ENCODE peak calls at places on chromosomes 12 and 14, in seven cellular contexts. O is CD4-positive, alpha-beta T cell; S is IMR-90; Y is kidney; K is WERI-Rb-1; L is GM23338; B is AG04450. U is an unnamed sample.

GRCh38 chr14:97287956-97288355 is 490.8 kb downstream of the VRK1 start:
- DNase-seq in O (no peak), S (no peak), Y (no peak), K (no peak), L (no peak), B (no peak), U (no peak)

GRCh38 chr14:54329082-54329695 is 67.6 kb upstream of the CDKN3 start:
- DNase-seq in O (no peak), S (peak; percentile 61), Y (no peak), K (peak; percentile 32), L (peak; percentile 92), B (no peak), U (no peak)

GRCh38 chr12:45852508-45852907 is 123.0 kb downstream of the ARID2 start:
- DNase-seq in O (no peak), S (no peak), Y (no peak), K (no peak), L (no peak), B (no peak), U (no peak)

GRCh38 chr14:21988413-21988812 is 314.8 kb upstream of the OR4E1 start:
- DNase-seq in O (no peak), S (no peak), Y (no peak), K (no peak), L (no peak), B (no peak), U (no peak)

GRCh38 chr14:27175489-27175888 is 577.7 kb upstream of the NOVA1 start:
- DNase-seq in O (no peak), S (no peak), Y (no peak), K (no peak), L (no peak), B (no peak), U (no peak)

GRCh38 chr14:39491134-39491541 is 58.9 kb upstream of the FBXO33 start:
- DNase-seq in O (no peak), S (peak; percentile 52), Y (no peak), K (no peak), L (peak; percentile 75), B (no peak), U (no peak)

GRCh38 chr12:94615284-94616216 is 34.8 kb downstream of the TMCC3 start:
- DNase-seq in O (no peak), S (peak; percentile 45), Y (no peak), K (no peak), L (no peak), B (peak; percentile 6), U (peak; percentile 10)

GRCh38 chr14:42214981-42215491 is 608.4 kb downstream of the LRFN5 start:
- DNase-seq in O (no peak), S (peak; percentile 86), Y (no peak), K (no peak), L (no peak), B (peak; percentile 20), U (no peak)

GRCh38 chr14:83071888-83072501 is 1538.3 kb upstream of the SEL1L start:
- DNase-seq in O (no peak), S (peak; percentile 19), Y (no peak), K (no peak), L (peak; percentile 73), B (no peak), U (no peak)

GRCh38 chr14:31787377-31787776 is 226.2 kb downstream of the NUBPL start:
- DNase-seq in O (no peak), S (peak; percentile 11), Y (no peak), K (no peak), L (no peak), B (no peak), U (no peak)

GRCh38 chr14:32013083-32013482 is 64.0 kb upstream of the ARHGAP5 start:
- DNase-seq in O (no peak), S (no peak), Y (no peak), K (peak; percentile 24), L (peak; percentile 75), B (no peak), U (no peak)

GRCh38 chr12:89880695-89881350 is 172.2 kb upstream of the ATP2B1 start:
- DNase-seq in O (peak; percentile 29), S (no peak), Y (no peak), K (no peak), L (no peak), B (no peak), U (no peak)

GRCh38 chr14:100790785-100791667 is 34.9 kb upstream of the MEG3 start:
- DNase-seq in O (no peak), S (peak; percentile 41), Y (no peak), K (peak; percentile 39), L (no peak), B (no peak), U (no peak)

GRCh38 chr14:54440037-54440436 is 1.1 kb downstream of the CNIH1 start:
- DNase-seq in O (no peak), S (peak; percentile 36), Y (no peak), K (no peak), L (no peak), B (no peak), U (no peak)

GRCh38 chr12:132653567-132654290 is 33.4 kb downstream of the POLE start:
- DNase-seq in O (no peak), S (no peak), Y (no peak), K (no peak), L (no peak), B (no peak), U (no peak)

GRCh38 chr12:130280226-130280625 is 57.5 kb upstream of the PIWIL1 start:
- DNase-seq in O (no peak), S (no peak), Y (no peak), K (no peak), L (no peak), B (no peak), U (no peak)

GRCh38 chr12:32901553-32901952 is 5.0 kb upstream of the PKP2 start:
- DNase-seq in O (no peak), S (no peak), Y (no peak), K (no peak), L (no peak), B (no peak), U (no peak)

GRCh38 chr12:16184691-16185090 is 92.8 kb downstream of the SLC15A5 start:
- DNase-seq in O (no peak), S (no peak), Y (no peak), K (no peak), L (peak; percentile 48), B (no peak), U (no peak)

GRCh38 chr12:93080994-93081809 is 152.1 kb upstream of the EEA1 start:
- DNase-seq in O (no peak), S (peak; percentile 52), Y (no peak), K (no peak), L (peak; percentile 68), B (no peak), U (no peak)
- H3K27ac ChIP-seq in O (no peak overlapping the region), S (no peak overlapping the region), Y (peak overlapping the region; percentile 59), K (no peak overlapping the region), L (peak overlapping the region; percentile 67), B (peak overlapping the region; percentile 21), U (no peak overlapping the region)

DNA sequence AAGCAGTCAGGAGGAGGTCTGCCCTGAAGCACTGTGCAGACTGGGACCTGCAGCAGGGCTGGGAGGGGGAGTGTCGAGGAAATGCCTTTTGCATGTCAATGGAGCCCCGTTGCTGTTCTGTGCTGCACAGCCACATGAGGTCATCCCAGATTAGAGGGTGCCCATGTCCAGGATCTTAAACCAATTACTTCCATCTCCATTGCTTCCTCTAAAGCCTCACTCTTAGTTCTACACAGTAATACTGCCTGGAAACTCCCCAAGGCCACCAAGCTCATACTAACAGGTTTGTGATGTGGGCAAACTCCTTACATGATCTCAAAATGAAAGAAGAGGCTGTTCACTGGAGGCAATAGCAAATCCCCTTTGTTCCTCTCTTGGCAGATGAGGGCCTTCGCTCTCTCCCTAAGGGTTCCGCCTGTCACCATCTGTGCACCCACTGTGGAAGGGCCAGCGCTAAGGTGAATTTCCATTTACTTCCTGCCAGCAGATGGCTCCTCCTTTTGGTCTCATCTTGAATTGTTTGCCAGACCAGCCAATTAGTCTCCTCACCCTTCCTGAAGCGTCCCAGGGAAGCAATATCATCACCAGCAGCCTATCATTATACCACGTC is 35.4 kb upstream of the LTA4H start:
- DNase-seq in O (no peak), S (no peak), Y (no peak), K (peak; percentile 85), L (peak; percentile 69), B (no peak), U (no peak)
- H3K27ac ChIP-seq in O (no peak overlapping the region), S (no peak overlapping the region), Y (no peak overlapping the region), K (peak overlapping the region; percentile 48), L (no peak overlapping the region), B (no peak overlapping the region), U (no peak overlapping the region)

DNA sequence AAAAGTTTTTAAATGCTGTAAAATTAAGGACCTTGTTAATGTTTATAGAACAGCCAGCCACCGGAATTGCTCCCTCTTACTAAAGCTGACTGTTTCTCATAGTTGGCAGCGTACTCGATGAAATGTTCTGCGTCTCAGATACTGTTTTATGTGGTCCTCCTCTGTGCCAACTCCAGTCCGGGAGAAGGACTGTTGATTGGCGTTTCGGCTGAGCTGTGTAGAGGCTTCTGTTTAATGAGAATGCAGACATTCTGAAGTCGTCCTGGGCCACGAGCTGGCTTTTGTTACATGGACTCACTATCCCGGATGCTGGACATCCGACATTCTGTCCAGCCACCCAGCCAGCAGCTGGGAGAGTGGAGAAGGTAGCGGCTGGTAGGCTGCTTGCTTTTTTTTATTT is 75.4 kb downstream of the WDR20 start:
- DNase-seq in O (no peak), S (peak; percentile 84), Y (no peak), K (no peak), L (no peak), B (peak; percentile 33), U (no peak)
- H3K27ac ChIP-seq in O (no peak overlapping the region), S (peak overlapping the region; percentile 14), Y (no peak overlapping the region), K (no peak overlapping the region), L (no peak overlapping the region), B (peak overlapping the region; percentile 62), U (peak overlapping the region; percentile 78)

GRCh38 chr14:74578479-74578878 is 33.6 kb downstream of the LTBP2 start:
- DNase-seq in O (no peak), S (no peak), Y (peak; percentile 56), K (no peak), L (no peak), B (no peak), U (no peak)

GRCh38 chr14:74580275-74580672 is 31.8 kb downstream of the LTBP2 start:
- DNase-seq in O (no peak), S (no peak), Y (no peak), K (no peak), L (no peak), B (no peak), U (no peak)

GRCh38 chr14:74577948-74578275 is 34.1 kb downstream of the LTBP2 start:
- DNase-seq in O (no peak), S (no peak), Y (no peak), K (no peak), L (no peak), B (no peak), U (no peak)

GRCh38 chr14:74577247-74577947 is 34.6 kb downstream of the LTBP2 start:
- DNase-seq in O (no peak), S (peak; percentile 33), Y (no peak), K (peak; percentile 58), L (no peak), B (no peak), U (no peak)

DNA sequence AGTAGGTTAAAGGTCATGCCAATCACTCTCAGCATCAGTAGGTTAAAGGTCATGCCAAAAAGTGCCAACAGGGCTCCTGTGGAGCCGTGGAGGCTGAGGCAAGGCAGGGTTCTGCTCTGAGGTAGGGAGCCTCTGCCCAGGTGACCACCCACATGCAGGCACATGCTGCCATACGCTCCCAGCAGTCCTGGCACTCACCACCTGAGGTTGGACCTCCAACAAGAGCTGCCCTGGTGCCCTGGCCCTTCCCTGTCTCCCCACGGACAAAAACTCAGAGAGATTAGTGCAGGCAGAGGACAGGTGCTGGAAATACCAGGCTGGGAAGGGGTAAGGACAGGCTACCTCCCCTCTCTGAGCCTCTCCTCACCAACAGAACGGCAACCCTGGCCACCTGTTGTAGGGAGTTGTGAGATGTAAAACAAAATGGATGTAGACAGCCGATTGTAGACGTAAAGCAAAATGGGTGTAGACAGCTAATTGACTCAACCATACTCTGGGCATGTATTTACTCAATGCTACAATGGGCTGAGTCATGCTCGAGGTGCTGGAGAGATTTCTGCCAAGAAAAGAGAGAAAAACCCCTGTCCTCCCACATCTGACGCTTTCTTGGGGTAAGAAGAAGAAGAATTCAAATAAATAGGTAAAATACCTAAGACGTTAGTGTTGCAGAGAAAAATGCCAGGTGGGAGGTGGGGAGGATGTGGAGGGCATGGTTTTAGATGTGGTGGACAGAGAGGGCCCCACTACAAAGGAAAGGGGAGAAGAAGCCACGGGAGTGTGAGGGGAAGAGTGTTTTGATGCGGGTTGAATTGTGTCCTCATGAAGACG is 32.4 kb downstream of the LTBP2 start:
- DNase-seq in O (no peak), S (peak; percentile 94), Y (no peak), K (no peak), L (no peak), B (peak; percentile 69), U (no peak)
- H3K27ac ChIP-seq in O (no peak overlapping the region), S (peak overlapping the region; percentile 80), Y (no peak overlapping the region), K (no peak overlapping the region), L (no peak overlapping the region), B (peak overlapping the region; percentile 90), U (no peak overlapping the region)